ENCODE peak calls at places on chromosome 1, in seven cellular contexts. One of them, this sample, is unnamed.

GRCh38 chr1:68112835-68113243 is 62.4 kb upstream of the DIRAS3 start:
- DNase-seq in fibroblast of pulmonary artery: peak
- DNase-seq in fibroblast of lung: peak
- DNase-seq in K562: no peak
- DNase-seq in A549: peak
- DNase-seq in body of pancreas: no peak
- DNase-seq in heart right ventricle: peak
- DNase-seq in this sample: peak

GRCh38 chr1:208031316-208031931 is 120.5 kb upstream of the CD34 start:
- DNase-seq in fibroblast of pulmonary artery: no peak
- DNase-seq in fibroblast of lung: no peak
- DNase-seq in K562: no peak
- DNase-seq in A549: no peak
- DNase-seq in body of pancreas: no peak
- DNase-seq in heart right ventricle: no peak
- DNase-seq in this sample: no peak

GRCh38 chr1:44557756-44558155 is 116.5 kb downstream of the TMEM53 start:
- DNase-seq in fibroblast of pulmonary artery: peak
- DNase-seq in fibroblast of lung: peak
- DNase-seq in K562: no peak
- DNase-seq in A549: no peak
- DNase-seq in body of pancreas: no peak
- DNase-seq in heart right ventricle: no peak
- DNase-seq in this sample: no peak

GRCh38 chr1:41333146-41333784 is 28.0 kb upstream of the FOXO6 start:
- DNase-seq in fibroblast of pulmonary artery: peak
- DNase-seq in fibroblast of lung: peak
- DNase-seq in K562: peak
- DNase-seq in A549: peak
- DNase-seq in body of pancreas: no peak
- DNase-seq in heart right ventricle: no peak
- DNase-seq in this sample: peak

GRCh38 chr1:82269466-82269865 is 468.7 kb downstream of the ADGRL2 start:
- DNase-seq in fibroblast of pulmonary artery: peak
- DNase-seq in fibroblast of lung: peak
- DNase-seq in K562: no peak
- DNase-seq in A549: no peak
- DNase-seq in body of pancreas: no peak
- DNase-seq in heart right ventricle: no peak
- DNase-seq in this sample: peak

GRCh38 chr1:63877816-63878215 is 104.0 kb downstream of the ROR1 start:
- DNase-seq in fibroblast of pulmonary artery: peak
- DNase-seq in fibroblast of lung: peak
- DNase-seq in K562: no peak
- DNase-seq in A549: no peak
- DNase-seq in body of pancreas: no peak
- DNase-seq in heart right ventricle: no peak
- DNase-seq in this sample: peak

GRCh38 chr1:10979483-10979920 is 33.0 kb upstream of the TARDBP start:
- DNase-seq in fibroblast of pulmonary artery: peak
- DNase-seq in fibroblast of lung: peak
- DNase-seq in K562: no peak
- DNase-seq in A549: no peak
- DNase-seq in body of pancreas: peak
- DNase-seq in heart right ventricle: peak
- DNase-seq in this sample: peak

GRCh38 chr1:243234978-243235657 is 20.0 kb downstream of the CEP170 start:
- DNase-seq in fibroblast of pulmonary artery: peak
- DNase-seq in fibroblast of lung: peak
- DNase-seq in K562: no peak
- DNase-seq in A549: no peak
- DNase-seq in body of pancreas: no peak
- DNase-seq in heart right ventricle: no peak
- DNase-seq in this sample: peak

GRCh38 chr1:214234635-214235025 is 46.3 kb upstream of the SMYD2 start:
- DNase-seq in fibroblast of pulmonary artery: peak
- DNase-seq in fibroblast of lung: no peak
- DNase-seq in K562: no peak
- DNase-seq in A549: no peak
- DNase-seq in body of pancreas: no peak
- DNase-seq in heart right ventricle: no peak
- DNase-seq in this sample: peak

GRCh38 chr1:32703479-32704291 is 1.1 kb upstream of the SYNC start:
- DNase-seq in fibroblast of pulmonary artery: peak
- DNase-seq in fibroblast of lung: peak
- DNase-seq in K562: no peak
- DNase-seq in A549: peak
- DNase-seq in body of pancreas: peak
- DNase-seq in heart right ventricle: peak
- DNase-seq in this sample: peak

GRCh38 chr1:176811896-176812295 is 348.9 kb downstream of the PAPPA2 start:
- DNase-seq in fibroblast of pulmonary artery: no peak
- DNase-seq in fibroblast of lung: no peak
- DNase-seq in K562: no peak
- DNase-seq in A549: no peak
- DNase-seq in body of pancreas: no peak
- DNase-seq in heart right ventricle: no peak
- DNase-seq in this sample: no peak

GRCh38 chr1:978835-979743 is 2.8 kb downstream of the PERM1 start:
- DNase-seq in fibroblast of pulmonary artery: no peak
- DNase-seq in fibroblast of lung: no peak
- DNase-seq in K562: no peak
- DNase-seq in A549: no peak
- DNase-seq in body of pancreas: no peak
- DNase-seq in heart right ventricle: no peak
- DNase-seq in this sample: no peak

GRCh38 chr1:117365350-117366280 is 1.6 kb upstream of the MAN1A2 start:
- DNase-seq in fibroblast of pulmonary artery: peak
- DNase-seq in fibroblast of lung: peak
- DNase-seq in K562: no peak
- DNase-seq in A549: no peak
- DNase-seq in body of pancreas: peak
- DNase-seq in heart right ventricle: no peak
- DNase-seq in this sample: peak

GRCh38 chr1:205183676-205184335 is 27.7 kb downstream of the DSTYK start:
- DNase-seq in fibroblast of pulmonary artery: no peak
- DNase-seq in fibroblast of lung: peak
- DNase-seq in K562: no peak
- DNase-seq in A549: no peak
- DNase-seq in body of pancreas: no peak
- DNase-seq in heart right ventricle: peak
- DNase-seq in this sample: peak

GRCh38 chr1:226637147-226637935 is 88.8 kb downstream of the STUM start:
- DNase-seq in fibroblast of pulmonary artery: peak
- DNase-seq in fibroblast of lung: no peak
- DNase-seq in K562: peak
- DNase-seq in A549: no peak
- DNase-seq in body of pancreas: no peak
- DNase-seq in heart right ventricle: peak
- DNase-seq in this sample: peak

GRCh38 chr1:92168657-92169056 is 49.1 kb upstream of the C1orf146 start:
- DNase-seq in fibroblast of pulmonary artery: no peak
- DNase-seq in fibroblast of lung: peak
- DNase-seq in K562: no peak
- DNase-seq in A549: no peak
- DNase-seq in body of pancreas: no peak
- DNase-seq in heart right ventricle: no peak
- DNase-seq in this sample: no peak

GRCh38 chr1:227437495-227438008 is 119.3 kb upstream of the CDC42BPA start:
- DNase-seq in fibroblast of pulmonary artery: peak
- DNase-seq in fibroblast of lung: peak
- DNase-seq in K562: peak
- DNase-seq in A549: peak
- DNase-seq in body of pancreas: no peak
- DNase-seq in heart right ventricle: no peak
- DNase-seq in this sample: peak

GRCh38 chr1:161233102-161233501 is 4.9 kb downstream of the NR1I3 start:
- DNase-seq in fibroblast of pulmonary artery: no peak
- DNase-seq in fibroblast of lung: no peak
- DNase-seq in K562: no peak
- DNase-seq in A549: no peak
- DNase-seq in body of pancreas: no peak
- DNase-seq in heart right ventricle: no peak
- DNase-seq in this sample: no peak

GRCh38 chr1:72419229-72419628 is 136.9 kb upstream of the NEGR1 start:
- DNase-seq in fibroblast of pulmonary artery: no peak
- DNase-seq in fibroblast of lung: no peak
- DNase-seq in K562: no peak
- DNase-seq in A549: no peak
- DNase-seq in body of pancreas: no peak
- DNase-seq in heart right ventricle: no peak
- DNase-seq in this sample: no peak

GRCh38 chr1:58964428-58964827 is 180.6 kb upstream of the JUN start:
- DNase-seq in fibroblast of pulmonary artery: no peak
- DNase-seq in fibroblast of lung: no peak
- DNase-seq in K562: no peak
- DNase-seq in A549: no peak
- DNase-seq in body of pancreas: peak
- DNase-seq in heart right ventricle: no peak
- DNase-seq in this sample: no peak

GRCh38 chr1:59142663-59143487 is 154.0 kb upstream of the FGGY start:
- DNase-seq in fibroblast of pulmonary artery: peak
- DNase-seq in fibroblast of lung: peak
- DNase-seq in K562: no peak
- DNase-seq in A549: peak
- DNase-seq in body of pancreas: no peak
- DNase-seq in heart right ventricle: no peak
- DNase-seq in this sample: peak

GRCh38 chr1:236023926-236024565 is 40.8 kb downstream of the NID1 start:
- DNase-seq in fibroblast of pulmonary artery: no peak
- DNase-seq in fibroblast of lung: no peak
- DNase-seq in K562: no peak
- DNase-seq in A549: no peak
- DNase-seq in body of pancreas: no peak
- DNase-seq in heart right ventricle: no peak
- DNase-seq in this sample: no peak

GRCh38 chr1:3443759-3444697 is 10.4 kb upstream of the ARHGEF16 start:
- DNase-seq in fibroblast of pulmonary artery: no peak
- DNase-seq in fibroblast of lung: no peak
- DNase-seq in K562: no peak
- DNase-seq in A549: no peak
- DNase-seq in body of pancreas: no peak
- DNase-seq in heart right ventricle: no peak
- DNase-seq in this sample: no peak

GRCh38 chr1:42849944-42850343 is 3.5 kb downstream of the ZNF691 start:
- DNase-seq in fibroblast of pulmonary artery: no peak
- DNase-seq in fibroblast of lung: no peak
- DNase-seq in K562: no peak
- DNase-seq in A549: no peak
- DNase-seq in body of pancreas: no peak
- DNase-seq in heart right ventricle: no peak
- DNase-seq in this sample: no peak

GRCh38 chr1:201648066-201648910 is 109.4 kb downstream of the NAV1 start:
- DNase-seq in fibroblast of pulmonary artery: peak
- DNase-seq in fibroblast of lung: peak
- DNase-seq in K562: peak
- DNase-seq in A549: peak
- DNase-seq in body of pancreas: peak
- DNase-seq in heart right ventricle: peak
- DNase-seq in this sample: peak
- TF ChIP-seq CTCF in fibroblast of pulmonary artery: no peak
- TF ChIP-seq CTCF in fibroblast of lung: no peak
- TF ChIP-seq CTCF in K562: no peak
- TF ChIP-seq CTCF in A549: no peak
- TF ChIP-seq CTCF in body of pancreas: no peak
- TF ChIP-seq CTCF in heart right ventricle: no peak
- TF ChIP-seq CTCF in this sample: no peak

DNA sequence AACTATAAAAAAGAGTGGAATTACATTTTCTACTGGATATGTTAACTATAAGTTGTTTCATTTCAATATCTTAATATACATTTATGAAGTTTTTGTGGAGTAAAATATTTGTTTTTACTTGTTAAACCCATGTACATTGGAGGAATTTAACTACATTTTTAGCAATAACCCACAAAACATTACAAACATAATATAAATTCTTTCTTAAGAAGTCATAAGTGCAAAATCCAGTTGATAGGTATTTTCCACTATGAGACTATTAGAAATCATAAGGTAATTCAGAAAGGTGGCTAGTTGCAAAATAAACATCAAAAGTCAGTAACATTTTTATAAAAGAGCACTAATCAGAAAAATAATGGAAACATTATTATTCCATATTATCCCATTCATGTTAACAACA is 73.9 kb upstream of the RRP15 start:
- DNase-seq in fibroblast of pulmonary artery: peak
- DNase-seq in fibroblast of lung: peak
- DNase-seq in K562: no peak
- DNase-seq in A549: no peak
- DNase-seq in body of pancreas: no peak
- DNase-seq in heart right ventricle: no peak
- DNase-seq in this sample: peak
- H3K4me3 ChIP-seq in fibroblast of pulmonary artery: no peak
- H3K4me3 ChIP-seq in fibroblast of lung: no peak
- H3K4me3 ChIP-seq in K562: no peak
- H3K4me3 ChIP-seq in A549: no peak
- H3K4me3 ChIP-seq in body of pancreas: no peak
- H3K4me3 ChIP-seq in heart right ventricle: no peak
- H3K4me3 ChIP-seq in this sample: no peak

DNA sequence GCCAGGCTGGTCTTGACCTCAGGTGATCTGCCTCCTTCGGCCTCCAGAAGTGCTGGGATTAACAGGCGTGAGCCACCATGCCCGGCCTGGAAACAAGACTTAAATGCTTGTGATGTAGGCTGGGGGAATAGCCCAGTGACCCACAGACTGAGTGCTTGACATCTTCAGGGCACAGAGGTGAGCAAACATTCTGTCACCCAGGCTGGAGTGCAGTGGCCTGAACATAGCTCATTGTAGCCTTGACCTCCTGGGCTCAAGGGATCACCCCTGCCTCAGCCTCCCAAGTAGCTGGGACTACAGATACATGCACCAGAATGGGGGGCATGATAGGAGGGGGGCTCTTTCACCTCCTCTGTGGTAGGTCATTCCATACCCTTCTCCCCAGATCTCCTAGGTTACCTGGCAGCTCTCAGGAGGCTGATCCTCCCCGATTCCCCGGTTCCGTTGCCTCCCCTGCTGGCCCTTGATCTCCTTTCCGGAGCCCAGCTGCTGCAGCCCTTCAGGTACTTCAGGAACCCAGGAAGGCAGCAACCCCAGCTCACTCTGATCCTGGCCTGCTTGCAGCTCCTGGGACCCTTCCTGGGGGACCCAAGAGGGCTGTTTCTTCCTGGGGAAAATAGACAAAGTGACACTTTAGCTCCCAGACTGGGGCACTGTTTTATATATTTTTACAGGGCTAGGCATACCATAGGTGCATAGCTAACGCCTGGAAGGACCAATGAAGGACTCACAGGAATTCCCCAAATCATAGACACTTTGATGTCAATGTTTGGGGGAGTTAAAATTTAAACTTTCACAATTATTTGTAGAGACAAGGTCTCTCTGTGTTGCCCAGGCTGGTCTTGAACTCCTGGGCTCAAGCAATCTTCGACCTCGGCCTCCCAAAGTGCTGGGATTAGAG is 11.8 kb downstream of the SPATA21 start:
- DNase-seq in fibroblast of pulmonary artery: no peak
- DNase-seq in fibroblast of lung: no peak
- DNase-seq in K562: peak
- DNase-seq in A549: no peak
- DNase-seq in body of pancreas: no peak
- DNase-seq in heart right ventricle: no peak
- DNase-seq in this sample: no peak
- TF ChIP-seq CTCF in fibroblast of pulmonary artery: no peak
- TF ChIP-seq CTCF in fibroblast of lung: no peak
- TF ChIP-seq CTCF in K562: no peak
- TF ChIP-seq CTCF in A549: no peak
- TF ChIP-seq CTCF in body of pancreas: no peak
- TF ChIP-seq CTCF in heart right ventricle: no peak
- TF ChIP-seq CTCF in this sample: no peak

GRCh38 chr1:19390901-19391595 is 78.9 kb downstream of the SLC66A1 start:
- DNase-seq in fibroblast of pulmonary artery: peak
- DNase-seq in fibroblast of lung: peak
- DNase-seq in K562: peak
- DNase-seq in A549: peak
- DNase-seq in body of pancreas: peak
- DNase-seq in heart right ventricle: peak
- DNase-seq in this sample: peak
- H3K4me3 ChIP-seq in fibroblast of pulmonary artery: no peak
- H3K4me3 ChIP-seq in fibroblast of lung: peak
- H3K4me3 ChIP-seq in K562: no peak
- H3K4me3 ChIP-seq in A549: no peak
- H3K4me3 ChIP-seq in body of pancreas: no peak
- H3K4me3 ChIP-seq in heart right ventricle: peak
- H3K4me3 ChIP-seq in this sample: peak